ENCODE peak calls at places on chromosomes 7 and 10, in six cellular contexts. T, H, L, O, Z and P are unnamed samples.

GRCh38 chr7:18496336-18496700 is 769 bp downstream of the HDAC9 start:
- DNase-seq in T (no peak), H (no peak), L (no peak), O (no peak), Z (no peak), P (no peak)

GRCh38 chr7:127831312-127832212 is 179.6 kb downstream of the SND1 start:
- DNase-seq in T (no peak), H (peak), L (no peak), O (no peak), Z (no peak), P (no peak)

GRCh38 chr10:22491480-22491879 is 146.2 kb downstream of the SPAG6 start:
- DNase-seq in T (no peak), H (no peak), L (no peak), O (no peak), Z (no peak), P (no peak)

GRCh38 chr10:114374141-114374791 is 30.0 kb downstream of the AFAP1L2 start:
- DNase-seq in T (peak), H (peak), L (no peak), O (no peak), Z (no peak), P (no peak)

GRCh38 chr7:75969182-75969581 is 25.2 kb downstream of the TMEM120A start:
- DNase-seq in T (peak), H (peak), L (no peak), O (no peak), Z (no peak), P (no peak)

GRCh38 chr7:4642468-4643203 is 39.5 kb upstream of the FOXK1 start:
- DNase-seq in T (no peak), H (no peak), L (no peak), O (no peak), Z (no peak), P (no peak)

GRCh38 chr10:75899816-75900357 is 468.5 kb downstream of the LRMDA start:
- DNase-seq in T (no peak), H (no peak), L (no peak), O (no peak), Z (no peak), P (no peak)

GRCh38 chr10:60430017-60430416 is 40.3 kb upstream of the ANK3 start:
- DNase-seq in T (no peak), H (no peak), L (no peak), O (no peak), Z (no peak), P (no peak)

GRCh38 chr7:52944916-52945315 is 90.5 kb upstream of the POM121L12 start:
- DNase-seq in T (no peak), H (no peak), L (no peak), O (no peak), Z (no peak), P (no peak)

GRCh38 chr7:43439631-43440401 is 143.1 kb upstream of the STK17A start:
- DNase-seq in T (no peak), H (peak), L (peak), O (peak), Z (peak), P (peak)

GRCh38 chr7:130409722-130410072 is 29.4 kb downstream of the CPA1 start:
- DNase-seq in T (no peak), H (no peak), L (no peak), O (no peak), Z (no peak), P (no peak)

GRCh38 chr10:59750155-59750945 is 2.9 kb downstream of the MRLN start:
- DNase-seq in T (no peak), H (no peak), L (no peak), O (no peak), Z (no peak), P (no peak)

GRCh38 chr7:778271-778967 is 51.3 kb upstream of the PRKAR1B start:
- DNase-seq in T (no peak), H (peak), L (no peak), O (no peak), Z (no peak), P (no peak)

GRCh38 chr7:115838829-115839228 is 191.7 kb downstream of the TFEC start:
- DNase-seq in T (no peak), H (no peak), L (no peak), O (no peak), Z (no peak), P (no peak)

GRCh38 chr10:23338155-23338828 is 6.3 kb downstream of the C10orf67 start:
- DNase-seq in T (no peak), H (no peak), L (no peak), O (no peak), Z (no peak), P (no peak)

GRCh38 chr7:69739906-69740545 is 141.8 kb downstream of the AUTS2 start:
- DNase-seq in T (peak), H (peak), L (no peak), O (no peak), Z (no peak), P (no peak)

GRCh38 chr10:24958701-24959392 is 6.4 kb upstream of the PRTFDC1 start:
- DNase-seq in T (peak), H (no peak), L (no peak), O (no peak), Z (no peak), P (peak)

GRCh38 chr7:112510032-112510742 is 29.4 kb downstream of the LSMEM1 start:
- DNase-seq in T (no peak), H (no peak), L (no peak), O (no peak), Z (no peak), P (no peak)

GRCh38 chr10:124301736-124302135 is 117.0 kb downstream of the OAT start:
- DNase-seq in T (no peak), H (no peak), L (no peak), O (no peak), Z (no peak), P (no peak)

GRCh38 chr7:84535584-84536255 is 341.1 kb upstream of the SEMA3A start:
- DNase-seq in T (no peak), H (peak), L (no peak), O (no peak), Z (no peak), P (no peak)

GRCh38 chr7:1948377-1948796 is 278.3 kb downstream of the ELFN1 start:
- DNase-seq in T (no peak), H (no peak), L (no peak), O (no peak), Z (no peak), P (peak)

GRCh38 chr10:4651404-4652037 is 174.5 kb upstream of the AKR1E2 start:
- DNase-seq in T (no peak), H (no peak), L (no peak), O (no peak), Z (peak), P (no peak)